ENCODE peak calls at places on chromosomes 6 and 20, in six cellular contexts. S is left ventricle myocardium inferior, E is prostate gland, V is ovary, D is psoas muscle, Z is adrenal gland. G is an unnamed sample. For H3K27me3, the result is how much of the 10 kb centered on the place peaks cover.

GRCh38 chr6:154995241-154996162 is at the start of gene TIAM2:
- DNase-seq in S (peak), E (no peak), V (peak), D (peak), Z (peak), G (no peak)

GRCh38 chr20:17024513-17025105 is 202.2 kb upstream of the PCSK2 start:
- DNase-seq in S (no peak), E (no peak), V (no peak), D (no peak), Z (no peak), G (no peak)

GRCh38 chr6:68054776-68055175 is 580.3 kb upstream of the ADGRB3 start:
- DNase-seq in S (no peak), E (no peak), V (no peak), D (no peak), Z (no peak), G (no peak)

GRCh38 chr6:134802426-134803058 is 147.4 kb downstream of the ALDH8A1 start:
- DNase-seq in S (no peak), E (peak), V (no peak), D (no peak), Z (no peak), G (no peak)

GRCh38 chr6:119484598-119484997 is 135.0 kb upstream of the MAN1A1 start:
- DNase-seq in S (no peak), E (peak), V (no peak), D (no peak), Z (peak), G (peak)

GRCh38 chr6:21831531-21832291 is 238.2 kb downstream of the SOX4 start:
- DNase-seq in S (no peak), E (no peak), V (no peak), D (no peak), Z (no peak), G (peak)

GRCh38 chr6:168648240-168648639 is 207.3 kb downstream of the SMOC2 start:
- DNase-seq in S (no peak), E (peak), V (no peak), D (no peak), Z (no peak), G (no peak)

GRCh38 chr6:129895692-129896091 is 34.6 kb upstream of the TMEM244 start:
- DNase-seq in S (no peak), E (no peak), V (no peak), D (no peak), Z (no peak), G (peak)

GRCh38 chr20:9617062-9617461 is 102.7 kb downstream of the LAMP5 start:
- DNase-seq in S (peak), E (peak), V (peak), D (peak), Z (peak), G (peak)

GRCh38 chr6:168914070-168914469 is 339.6 kb downstream of the THBS2 start:
- DNase-seq in S (no peak), E (no peak), V (no peak), D (no peak), Z (no peak), G (no peak)

GRCh38 chr20:60467078-60467477 is 508.9 kb downstream of the CDH26 start:
- DNase-seq in S (no peak), E (no peak), V (no peak), D (no peak), Z (no peak), G (no peak)

GRCh38 chr20:46252352-46253091 is 55.8 kb downstream of the CDH22 start:
- DNase-seq in S (no peak), E (no peak), V (no peak), D (no peak), Z (no peak), G (no peak)

GRCh38 chr6:117303323-117303722 is 38.0 kb downstream of the VGLL2 start:
- DNase-seq in S (no peak), E (no peak), V (no peak), D (no peak), Z (no peak), G (no peak)

GRCh38 chr6:73180718-73181619 is 44.3 kb downstream of the KHDC1L start:
- DNase-seq in S (no peak), E (no peak), V (no peak), D (no peak), Z (no peak), G (peak)
- TF ChIP-seq CTCF in S (peak), E (peak), V (no peak), D (peak), Z (peak), G (peak)

DNA sequence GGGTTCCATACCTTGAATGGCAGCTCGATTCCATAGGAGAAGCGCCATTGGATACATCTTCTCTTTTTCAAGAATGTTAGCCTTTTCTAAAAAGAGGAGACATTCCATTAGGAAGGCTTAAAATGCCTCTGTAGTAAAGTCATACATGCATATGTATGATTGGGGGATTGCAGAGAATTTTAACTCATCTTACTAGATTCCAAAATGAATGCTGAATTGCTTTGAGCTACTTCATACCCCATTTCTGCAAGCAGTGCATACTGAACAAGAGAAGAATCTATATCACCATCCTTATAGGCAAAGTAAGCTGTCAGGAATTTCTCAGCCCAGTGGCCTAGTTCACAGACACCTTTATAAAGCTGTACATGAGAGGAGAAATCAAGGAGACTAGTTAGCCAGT is 80.3 kb downstream of the NDUFAF5 start:
- DNase-seq in S (no peak), E (no peak), V (no peak), D (no peak), Z (no peak), G (no peak)
- H3K27me3 ChIP-seq in S (under half), E (under half), V (under half), D (under half), Z (under half), G (under half)

GRCh38 chr20:44911264-44911921 is 1.5 kb downstream of the PABPC1L start:
- DNase-seq in S (no peak), E (peak), V (peak), D (no peak), Z (peak), G (peak)
- TF ChIP-seq CTCF in S (peak), E (no peak), V (no peak), D (no peak), Z (peak), G (peak)

GRCh38 chr6:159172066-159172465 is 2.9 kb downstream of the FNDC1 start:
- DNase-seq in S (no peak), E (no peak), V (no peak), D (no peak), Z (no peak), G (no peak)
- H3K27me3 ChIP-seq in S (half or more), E (under half), V (under half), D (under half), Z (half or more), G (under half)

GRCh38 chr6:103273048-103273447 is 1586.7 kb downstream of the HACE1 start:
- DNase-seq in S (no peak), E (no peak), V (no peak), D (no peak), Z (no peak), G (peak)
- TF ChIP-seq CTCF in S (peak), E (no peak), V (no peak), D (peak), Z (peak), G (no peak)

G was measured in bronchial epithelial cell.